ENCODE peak calls at places on chromosomes 12 and 14, in five cellular contexts. D is HepG2, U is HCT116, F is K562, Z is SK-N-SH. S is an unnamed sample.

GRCh38 chr12:121713257-121714155 is 954 bp downstream of the TMEM120B start:
- DNase-seq in U (no peak), Z (no peak), D (no peak), F (peak; percentile 46), S (no peak)

GRCh38 chr14:80784824-80785223 is 156.7 kb downstream of the CEP128 start:
- DNase-seq in F (no peak), D (no peak), U (no peak), Z (no peak), S (peak; percentile 6)

GRCh38 chr14:79638647-79639266 is 572.5 kb downstream of the DIO2 start:
- DNase-seq in Z (no peak), D (no peak), U (no peak), F (no peak), S (no peak)

GRCh38 chr12:29191267-29191889 is 42.3 kb downstream of the FAR2 start:
- DNase-seq in F (no peak), D (no peak), U (no peak), Z (no peak), S (no peak)

GRCh38 chr12:65592416-65592815 is 231.9 kb upstream of the HMGA2 start:
- DNase-seq in U (no peak), D (no peak), Z (no peak), F (no peak), S (no peak)

GRCh38 chr12:128976120-128976519 is 122.8 kb downstream of the GLT1D1 start:
- DNase-seq in U (no peak), D (no peak), F (peak; percentile 70), Z (no peak), S (peak; percentile 43)

GRCh38 chr14:30015471-30015870 is 87.8 kb upstream of the PRKD1 start:
- DNase-seq in D (no peak), F (no peak), U (no peak), Z (no peak), S (no peak)

GRCh38 chr12:45502481-45502880 is 227.0 kb upstream of the ARID2 start:
- DNase-seq in F (no peak), U (no peak), Z (no peak), D (no peak), S (no peak)

GRCh38 chr12:18394742-18395141 is 133.4 kb downstream of the PIK3C2G start:
- DNase-seq in Z (no peak), F (no peak), D (no peak), U (no peak), S (no peak)

GRCh38 chr12:67426067-67426466 is 156.9 kb downstream of the CAND1 start:
- DNase-seq in Z (no peak), U (no peak), F (no peak), D (no peak), S (no peak)

GRCh38 chr12:46264057-46264456 is 4.8 kb downstream of the SLC38A1 start:
- DNase-seq in U (no peak), F (no peak), Z (no peak), D (no peak), S (no peak)

GRCh38 chr14:103529383-103530365 is 678 bp downstream of the TRMT61A start:
- DNase-seq in F (no peak), Z (no peak), U (no peak), D (no peak), S (no peak)

GRCh38 chr12:54977155-54977554 is 7.4 kb downstream of the TESPA1 start:
- DNase-seq in Z (no peak), D (no peak), U (no peak), F (no peak), S (no peak)

GRCh38 chr14:24997335-24997734 is 52.6 kb downstream of the STXBP6 start:
- DNase-seq in U (no peak), F (no peak), D (no peak), Z (no peak), S (no peak)

GRCh38 chr14:61528591-61529021 is 166.7 kb upstream of the HIF1A start:
- DNase-seq in F (no peak), Z (no peak), D (no peak), U (no peak), S (no peak)

GRCh38 chr14:35403085-35403396 is 1.5 kb downstream of the NFKBIA start:
- DNase-seq in F (no peak), Z (no peak), D (no peak), U (no peak), S (no peak)

GRCh38 chr14:31080060-31080459 is 53.9 kb upstream of the STRN3 start:
- DNase-seq in F (no peak), Z (no peak), D (no peak), U (no peak), S (no peak)

GRCh38 chr14:65506801-65507200 is 94.3 kb downstream of the FUT8 start:
- DNase-seq in F (no peak), Z (no peak), D (peak; percentile 5), U (no peak), S (peak; percentile 25)

GRCh38 chr12:91177380-91177779 is 5.2 kb downstream of the DCN start:
- DNase-seq in U (no peak), Z (no peak), F (no peak), D (no peak), S (no peak)

GRCh38 chr14:104103061-104104005 is 17.8 kb downstream of the ASPG start:
- DNase-seq in F (no peak), U (no peak), Z (no peak), D (no peak), S (no peak)

GRCh38 chr14:71240866-71241520 is 333.7 kb downstream of the PCNX1 start:
- DNase-seq in Z (no peak), F (no peak), U (no peak), D (no peak), S (no peak)

GRCh38 chr12:127785535-127785934 is 481.4 kb upstream of the TMEM132C start:
- DNase-seq in F (no peak), U (no peak), D (no peak), Z (no peak), S (no peak)

GRCh38 chr12:110501378-110501721 is 561 bp downstream of the VPS29 start:
- DNase-seq in Z (peak; percentile 62), F (no peak), D (peak; percentile 38), U (no peak), S (peak; percentile 81)

GRCh38 chr12:64431791-64432190 is 20.1 kb upstream of the TBK1 start:
- DNase-seq in D (no peak), Z (no peak), U (no peak), F (no peak), S (no peak)

GRCh38 chr12:16610006-16610520 is 4.1 kb upstream of the LMO3 start:
- DNase-seq in Z (no peak), D (no peak), U (no peak), F (no peak), S (no peak)

GRCh38 chr12:96210376-96211055 is 16.3 kb downstream of the ELK3 start:
- DNase-seq in U (no peak), Z (no peak), F (no peak), D (no peak), S (no peak)
- TF ChIP-seq JUND in U (no peak), Z (no peak), F (no peak), D (no peak), S (no peak)

DNA sequence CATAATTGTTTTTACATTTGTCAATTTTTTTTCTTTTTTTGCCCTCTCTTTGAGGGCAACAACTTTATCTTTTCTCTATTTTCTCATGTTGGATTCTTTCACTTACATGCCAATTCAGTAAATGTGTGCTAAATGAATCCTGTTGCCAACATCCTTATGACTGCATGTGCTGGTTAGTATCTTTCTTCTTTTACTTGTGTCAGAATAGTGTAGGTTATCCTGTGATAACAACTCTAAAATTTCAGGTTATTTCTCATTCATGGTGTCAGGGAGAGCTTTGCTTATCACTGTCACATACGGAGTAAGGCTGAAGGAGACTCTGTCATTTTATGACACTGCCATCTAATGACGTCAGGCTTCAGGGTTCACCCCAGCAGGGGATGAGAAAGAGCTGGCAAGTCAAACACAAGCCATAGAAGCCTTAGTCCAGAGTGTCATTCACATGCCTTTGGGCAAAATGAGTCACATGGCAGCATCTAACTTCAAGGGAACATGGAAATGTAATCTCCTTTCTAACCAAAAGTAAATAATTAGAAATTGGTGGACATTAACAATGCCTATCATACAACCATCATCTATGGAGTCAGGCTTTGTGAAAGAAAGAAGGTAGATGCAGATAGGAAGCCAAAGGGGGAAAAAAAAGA is 242.5 kb upstream of the ATP2B1 start:
- DNase-seq in U (no peak), D (no peak), Z (no peak), F (peak; percentile 16), S (peak; percentile 36)
- TF ChIP-seq JUND in U (peak; percentile 18), D (no peak), Z (no peak), F (no peak), S (no peak)

DNA sequence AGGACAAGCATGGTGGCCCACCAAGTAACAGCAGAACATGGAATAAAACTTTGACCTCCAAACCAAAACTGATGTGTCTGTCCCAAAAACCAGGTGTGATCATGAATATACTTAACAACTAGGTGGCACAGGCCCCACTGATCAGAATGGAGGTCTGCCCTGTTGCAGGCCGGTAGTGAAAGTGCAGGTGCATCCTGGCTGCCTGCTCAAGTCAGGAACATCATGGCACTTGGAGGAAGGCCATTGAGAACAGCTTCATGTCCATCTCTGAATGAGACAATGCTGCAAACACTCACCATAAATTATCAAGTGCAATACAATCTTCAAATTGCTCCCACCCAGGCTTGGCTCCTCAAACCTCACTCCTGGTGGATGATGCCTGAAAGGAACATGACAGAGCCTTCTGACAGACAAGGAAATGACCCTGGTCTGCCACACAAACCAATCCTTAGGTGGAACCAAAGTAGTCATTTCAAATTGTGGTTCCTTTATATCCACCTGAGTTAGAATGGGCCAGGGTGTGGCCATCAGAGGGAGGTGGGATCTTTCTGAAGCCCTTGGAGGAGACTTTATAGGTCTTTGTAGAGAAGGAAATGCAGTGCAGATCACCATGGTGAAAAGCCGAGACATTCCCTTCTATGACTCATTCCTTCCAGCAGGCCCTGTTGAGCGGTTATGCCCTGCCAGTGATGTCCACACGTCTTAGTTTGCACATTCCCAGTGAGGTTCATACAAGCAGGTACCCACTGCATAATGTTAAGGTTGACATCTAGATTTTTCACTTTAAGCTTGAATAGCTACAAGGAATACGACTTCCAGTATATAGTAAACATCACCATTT is 36.0 kb downstream of the EGLN3 start:
- DNase-seq in U (peak; percentile 79), D (no peak), Z (no peak), F (peak; percentile 64), S (no peak)
- TF ChIP-seq JUND in U (peak; percentile 92), D (no peak), Z (peak; percentile 38), F (peak; percentile 90), S (no peak)

GRCh38 chr12:25713264-25713663 is 160.2 kb upstream of the LMNTD1 start:
- DNase-seq in Z (no peak), F (no peak), D (no peak), U (no peak), S (no peak)

GRCh38 chr12:25714219-25714984 is 161.3 kb upstream of the LMNTD1 start:
- DNase-seq in Z (no peak), D (no peak), U (no peak), F (no peak), S (no peak)

GRCh38 chr12:25710149-25710548 is 157.1 kb upstream of the LMNTD1 start:
- DNase-seq in D (no peak), U (no peak), Z (no peak), F (no peak), S (no peak)

GRCh38 chr12:25715147-25715546 is 162.1 kb upstream of the LMNTD1 start:
- DNase-seq in U (no peak), D (no peak), Z (no peak), F (no peak), S (no peak)

DNA sequence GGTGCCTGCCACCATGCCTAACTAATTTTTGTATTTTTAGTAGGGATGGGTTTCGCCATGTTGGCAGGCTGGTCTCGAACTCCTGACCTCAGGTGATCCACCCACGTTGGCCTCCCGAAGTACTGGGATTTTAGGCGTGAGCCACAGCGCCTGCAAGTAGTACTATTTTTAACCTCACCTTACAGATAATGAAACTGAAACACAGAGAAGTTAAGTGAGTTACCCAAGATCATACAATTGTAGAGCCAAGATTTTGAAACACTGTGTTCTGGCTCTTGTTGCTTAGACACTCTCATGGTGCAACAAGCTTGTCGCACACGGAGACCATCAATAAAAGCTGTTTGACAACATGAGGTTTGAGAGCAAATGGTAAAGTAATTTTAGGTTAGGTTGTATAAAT is 159.1 kb upstream of the LMNTD1 start:
- DNase-seq in D (no peak), Z (no peak), F (no peak), U (no peak), S (no peak)
- TF ChIP-seq JUND in D (no peak), Z (no peak), F (no peak), U (no peak), S (no peak)